ENCODE peak calls at places on chromosomes 16 and 17, in four cellular contexts. F is endodermal cell, B is spleen, H is hepatocyte. L is an unnamed sample.
A peak's percentile ranks its signal among the peaks of the same experiment; 100 is the strongest.

GRCh38 chr17:65553646-65554567 is 7.5 kb downstream of the AXIN2 start:
- DNase-seq in F (peak; percentile 70), B (no peak), H (no peak), L (no peak)

GRCh38 chr17:60253048-60253447 is 103.3 kb downstream of the CA4 start:
- DNase-seq in F (no peak), B (no peak), H (no peak), L (no peak)

GRCh38 chr17:2869604-2870003 is 73.4 kb downstream of the RAP1GAP2 start:
- DNase-seq in F (peak; percentile 51), B (no peak), H (no peak), L (no peak)

GRCh38 chr17:13843862-13844640 is 225.3 kb upstream of the COX10 start:
- DNase-seq in F (no peak), B (no peak), H (no peak), L (peak; percentile 4)

GRCh38 chr16:56608876-56609462 is 585 bp downstream of the MT2A start:
- DNase-seq in F (peak; percentile 68), B (no peak), H (no peak), L (no peak)

GRCh38 chr17:75856062-75856681 is 1.0 kb upstream of the WBP2 start:
- DNase-seq in F (no peak), B (no peak), H (no peak), L (no peak)

GRCh38 chr16:9594047-9594446 is 502.6 kb downstream of the HAPSTR1 start:
- DNase-seq in F (no peak), B (no peak), H (no peak), L (no peak)

GRCh38 chr16:49822649-49823370 is 33.1 kb downstream of the ZNF423 start:
- DNase-seq in F (no peak), B (no peak), H (no peak), L (no peak)

GRCh38 chr17:10318540-10318939 is 54.3 kb downstream of the MYH13 start:
- DNase-seq in F (no peak), B (no peak), H (no peak), L (no peak)

GRCh38 chr17:1072551-1072961 is 75.6 kb downstream of the TIMM22 start:
- DNase-seq in F (peak; percentile 42), B (peak; percentile 43), H (no peak), L (no peak)

GRCh38 chr17:6914711-6915110 is 81.1 kb upstream of the ALOX12 start:
- DNase-seq in F (no peak), B (no peak), H (no peak), L (no peak)

GRCh38 chr17:67491009-67491677 is 114.1 kb downstream of the PITPNC1 start:
- DNase-seq in F (peak; percentile 74), B (peak; percentile 81), H (peak; percentile 78), L (no peak)

GRCh38 chr16:47949276-47949675 is 206.5 kb downstream of the ABCC12 start:
- DNase-seq in F (no peak), B (no peak), H (no peak), L (no peak)

GRCh38 chr16:50970221-50970620 is 180.8 kb downstream of the SALL1 start:
- DNase-seq in F (no peak), B (no peak), H (no peak), L (no peak)

GRCh38 chr16:10280262-10281170 is 98.3 kb upstream of the GRIN2A start:
- DNase-seq in F (no peak), B (no peak), H (no peak), L (no peak)

GRCh38 chr16:49628148-49628547 is 227.8 kb downstream of the ZNF423 start:
- DNase-seq in F (peak; percentile 2), B (no peak), H (no peak), L (no peak)

GRCh38 chr16:15452456-15452855 is 18.1 kb downstream of the BMERB1 start:
- DNase-seq in F (no peak), B (no peak), H (no peak), L (no peak)

GRCh38 chr17:48542956-48543853 is 1.7 kb downstream of the HOXB2 start:
- DNase-seq in F (peak; percentile 93), B (no peak), H (peak; percentile 55), L (peak; percentile 67)

GRCh38 chr16:53090591-53091507 is 36.1 kb downstream of the CHD9 start:
- DNase-seq in F (no peak), B (peak; percentile 92), H (peak; percentile 73), L (peak; percentile 100)

GRCh38 chr17:63696381-63696961 is 3.5 kb downstream of the LIMD2 start:
- DNase-seq in F (peak; percentile 93), B (peak; percentile 88), H (no peak), L (peak; percentile 47)

GRCh38 chr17:31820691-31821435 is 38.2 kb downstream of the COPRS start:
- DNase-seq in F (no peak), B (no peak), H (no peak), L (no peak)

GRCh38 chr16:59658572-59658971 is 924.5 kb upstream of the GOT2 start:
- DNase-seq in F (no peak), B (no peak), H (no peak), L (no peak)

GRCh38 chr17:8016632-8017424 is 14.4 kb downstream of the GUCY2D start:
- DNase-seq in F (peak; percentile 97), B (peak; percentile 81), H (peak; percentile 82), L (peak; percentile 67)

GRCh38 chr16:71498031-71498430 is 8.9 kb upstream of the ZNF19 start:
- DNase-seq in F (no peak), B (no peak), H (no peak), L (no peak)

GRCh38 chr16:81189100-81189664 is 49.3 kb upstream of the BCO1 start:
- DNase-seq in F (no peak), B (no peak), H (peak; percentile 66), L (peak; percentile 65)

GRCh38 chr17:77491921-77492445 is 351.2 kb downstream of the SEC14L1 start:
- DNase-seq in F (peak; percentile 41), B (peak; percentile 84), H (no peak), L (no peak)

GRCh38 chr16:75244844-75245758 is 6.3 kb downstream of the BCAR1 start:
- DNase-seq in F (peak; percentile 95), B (no peak), H (peak; percentile 94), L (peak; percentile 90)

GRCh38 chr16:85738878-85739715 is 11.8 kb downstream of the C16orf74 start:
- DNase-seq in F (no peak), B (no peak), H (no peak), L (no peak)

DNA sequence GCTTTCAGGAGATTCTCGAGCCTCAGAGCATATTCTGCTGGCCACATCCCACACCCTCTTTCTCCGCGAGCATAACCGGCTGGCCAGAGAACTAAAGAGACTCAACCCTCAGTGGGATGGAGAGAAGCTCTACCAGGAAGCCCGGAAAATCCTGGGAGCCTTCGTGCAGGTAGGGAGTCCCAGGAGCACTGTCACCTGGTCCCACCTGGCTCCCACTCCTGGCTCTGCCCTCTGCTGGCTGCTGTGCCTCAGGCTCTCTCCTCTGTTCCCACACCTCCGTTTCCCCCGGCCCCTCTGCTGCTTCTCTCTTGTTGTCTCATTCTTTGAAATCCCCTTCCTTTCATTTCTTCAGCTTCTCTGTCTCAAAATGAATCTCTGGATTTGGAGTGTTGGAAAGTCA is 16.4 kb downstream of the LPO start:
- DNase-seq in F (peak; percentile 92), B (peak; percentile 45), H (peak; percentile 34), L (no peak)
- TF ChIP-seq CTCF in F (peak; percentile 82), B (no peak), H (peak; percentile 29), L (no peak)

DNA sequence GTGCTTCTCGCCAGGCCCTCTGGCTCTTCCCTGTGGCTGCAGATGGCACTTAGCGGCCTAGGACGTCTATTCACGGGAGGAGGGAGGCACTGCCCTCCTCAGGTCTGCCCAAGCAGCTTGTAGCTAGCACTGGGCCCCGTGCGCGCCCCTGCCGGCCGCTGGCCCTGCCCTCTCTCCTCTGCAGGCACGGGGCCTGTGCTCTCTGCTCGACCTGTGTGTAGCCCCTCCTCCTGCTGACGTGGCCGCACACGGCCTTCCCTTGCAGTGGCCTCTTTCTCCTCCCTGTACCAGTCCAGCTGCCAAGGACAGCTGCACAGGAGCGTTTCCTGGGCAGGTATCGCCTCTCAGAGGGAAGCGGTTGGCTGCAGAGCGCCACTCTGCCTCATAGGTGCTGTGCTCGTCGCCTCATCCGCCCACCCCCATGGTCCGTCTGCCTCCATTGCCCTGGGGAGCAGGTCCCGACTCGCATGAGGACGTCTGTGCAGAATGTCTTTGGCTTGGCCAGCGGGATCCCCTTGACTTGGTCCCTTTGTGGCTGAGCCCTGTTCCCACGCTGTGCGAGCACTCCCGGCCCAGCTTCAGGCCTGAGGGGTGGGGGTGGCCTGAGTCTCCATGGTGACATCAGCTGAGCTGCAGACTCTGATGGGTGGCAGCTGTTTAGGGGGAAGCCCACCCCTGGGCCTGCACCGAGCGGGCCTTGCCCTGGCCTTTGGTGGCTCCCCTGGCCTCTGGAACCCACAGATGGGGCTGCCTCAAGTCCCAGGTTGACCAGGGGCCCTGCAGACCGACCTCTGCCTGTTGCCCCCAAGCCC is 34.6 kb downstream of the TSC2 start:
- DNase-seq in F (no peak), B (no peak), H (no peak), L (no peak)
- H3K27ac ChIP-seq in F (peak overlapping the region; percentile 53), B (no peak overlapping the region), H (no peak overlapping the region), L (no peak overlapping the region)

GRCh38 chr16:66271074-66272060 is 95.1 kb upstream of the CDH5 start:
- DNase-seq in F (peak; percentile 46), B (no peak), H (no peak), L (no peak)
- H3K4me1 ChIP-seq in F (no peaks in the 10 kb centered on the region), B (peaks cover 31% of the 10 kb centered on the region), H (peaks cover 12% of the 10 kb centered on the region), L (no peaks in the 10 kb centered on the region)

GRCh38 chr17:80855196-80855967 is 136.3 kb upstream of the CHMP6 start:
- DNase-seq in F (peak; percentile 45), B (peak; percentile 72), H (no peak), L (no peak)
- TF ChIP-seq CTCF in F (no peak), B (no peak), H (no peak), L (no peak)

L was measured in cardiac muscle cell.